ENCODE peak calls at places on chromosomes 2 and 18, in five cellular contexts. H, A, D, V and S are unnamed samples.

GRCh38 chr2:242031481-242032019 is 162.0 kb downstream of the RTP5 start:
- DNase-seq in H (peak; percentile 81), A (no peak), D (no peak), V (peak; percentile 43), S (peak; percentile 28)

GRCh38 chr2:158616480-158616879 is 159.7 kb downstream of the PKP4 start:
- DNase-seq in H (no peak), A (no peak), D (no peak), V (no peak), S (no peak)

GRCh38 chr2:241878007-241878970 is 8.8 kb downstream of the RTP5 start:
- DNase-seq in H (no peak), A (peak; percentile 87), D (peak; percentile 88), V (peak; percentile 83), S (peak; percentile 53)

GRCh38 chr2:174634130-174635014 is 36.8 kb upstream of the WIPF1 start:
- DNase-seq in H (no peak), A (peak; percentile 42), D (no peak), V (peak; percentile 64), S (no peak)

GRCh38 chr2:193943406-193943960 is 1713.5 kb upstream of the SLC39A10 start:
- DNase-seq in H (no peak), A (no peak), D (no peak), V (no peak), S (no peak)

GRCh38 chr18:3511980-3512379 is 62.0 kb downstream of the TGIF1 start:
- DNase-seq in H (peak; percentile 79), A (no peak), D (peak; percentile 26), V (no peak), S (peak; percentile 86)

GRCh38 chr18:66749475-66750035 is 145.7 kb upstream of the CDH19 start:
- DNase-seq in H (no peak), A (no peak), D (no peak), V (no peak), S (no peak)

GRCh38 chr2:10054976-10055375 is 11.6 kb downstream of the KLF11 start:
- DNase-seq in H (no peak), A (no peak), D (no peak), V (no peak), S (no peak)

GRCh38 chr18:43893001-43893637 is 615.8 kb upstream of the SYT4 start:
- DNase-seq in H (peak; percentile 85), A (no peak), D (peak; percentile 26), V (no peak), S (peak; percentile 91)

GRCh38 chr2:240214790-240215675 is 74.6 kb upstream of the OTOS start:
- DNase-seq in H (no peak), A (no peak), D (no peak), V (no peak), S (no peak)